ENCODE peak calls at places on chromosomes 7 and 10, in ten cellular contexts. K is mesendoderm; I is cardiac muscle cell; Y is effector CD4-positive, alpha-beta T cell; V is left ventricle myocardium inferior; R is germinal center; N is left colon; F is foreskin fibroblast; J is CD8-positive, alpha-beta T cell; E is NCI-H1417. X is an unnamed sample.

GRCh38 chr7:43729214-43729923 is at the start of gene COA1:
- DNase-seq in K (peak; percentile 95), I (peak; percentile 95), Y (peak; percentile 73), V (peak; percentile 88), R (peak; percentile 75), N (peak; percentile 90), F (peak; percentile 96), J (peak; percentile 61), E (peak; percentile 94), X (peak; percentile 95)

GRCh38 chr10:120980316-120980975 is 129.3 kb downstream of the WDR11 start:
- DNase-seq in K (peak; percentile 58), I (no peak), Y (no peak), V (no peak), R (no peak), N (no peak), F (no peak), J (no peak), E (no peak), X (no peak)

GRCh38 chr10:110032801-110033723 is 25.3 kb downstream of the ADD3 start:
- DNase-seq in K (no peak), I (peak; percentile 67), Y (no peak), V (no peak), R (no peak), N (no peak), F (no peak), J (no peak), E (no peak), X (no peak)

GRCh38 chr10:109665321-109665720 is 258.0 kb downstream of the XPNPEP1 start:
- DNase-seq in K (no peak), I (no peak), Y (no peak), V (no peak), R (no peak), N (no peak), F (no peak), J (no peak), E (no peak), X (no peak)

GRCh38 chr7:92527300-92528187 is 776 bp downstream of the PEX1 start:
- DNase-seq in K (peak; percentile 65), I (peak; percentile 54), Y (peak; percentile 45), V (peak; percentile 31), R (peak; percentile 65), N (peak; percentile 63), F (peak; percentile 78), J (peak; percentile 11), E (peak; percentile 76), X (peak; percentile 80)

GRCh38 chr7:94888995-94889523 is 18.3 kb upstream of the PPP1R9A start:
- DNase-seq in K (peak; percentile 32), I (no peak), Y (no peak), V (no peak), R (no peak), N (no peak), F (no peak), J (no peak), E (no peak), X (no peak)

GRCh38 chr10:44233561-44234470 is 151.1 kb downstream of the CXCL12 start:
- DNase-seq in K (peak; percentile 96), I (peak; percentile 86), Y (no peak), V (peak; percentile 68), R (no peak), N (peak; percentile 42), F (no peak), J (no peak), E (no peak), X (no peak)

GRCh38 chr10:17802966-17803365 is 6.2 kb upstream of the MRC1 start:
- DNase-seq in K (no peak), I (peak; percentile 50), Y (no peak), V (no peak), R (no peak), N (no peak), F (no peak), J (no peak), E (no peak), X (no peak)

GRCh38 chr10:58064714-58065528 is 202.8 kb downstream of the IPMK start:
- DNase-seq in K (peak; percentile 71), I (peak; percentile 66), Y (peak; percentile 2), V (no peak), R (peak; percentile 3), N (peak; percentile 9), F (peak; percentile 76), J (no peak), E (peak; percentile 35), X (no peak)

GRCh38 chr7:152074673-152075072 is 49.2 kb downstream of the GALNT11 start:
- DNase-seq in K (peak; percentile 90), I (no peak), Y (no peak), V (no peak), R (no peak), N (no peak), F (no peak), J (no peak), E (no peak), X (no peak)

GRCh38 chr7:49324707-49325106 is 400.4 kb downstream of the CDC14C start:
- DNase-seq in K (peak; percentile 33), I (peak; percentile 12), Y (no peak), V (no peak), R (no peak), N (no peak), F (no peak), J (no peak), E (no peak), X (no peak)

GRCh38 chr10:89646833-89647570 is 2.0 kb upstream of the PANK1 start:
- DNase-seq in K (no peak), I (no peak), Y (no peak), V (no peak), R (no peak), N (no peak), F (peak; percentile 36), J (no peak), E (no peak), X (no peak)

GRCh38 chr10:110481948-110482347 is 15.8 kb upstream of the DUSP5 start:
- DNase-seq in K (no peak), I (no peak), Y (no peak), V (no peak), R (no peak), N (no peak), F (no peak), J (no peak), E (no peak), X (no peak)

GRCh38 chr10:29736325-29737208 is 101.8 kb upstream of the SVIL start:
- DNase-seq in K (peak; percentile 79), I (peak; percentile 56), Y (peak; percentile 3), V (peak; percentile 63), R (peak; percentile 19), N (peak; percentile 67), F (peak; percentile 89), J (peak; percentile 1), E (peak; percentile 57), X (peak; percentile 92)

GRCh38 chr10:6027929-6028328 is 34.2 kb downstream of the IL2RA start:
- DNase-seq in K (no peak), I (no peak), Y (no peak), V (no peak), R (no peak), N (no peak), F (no peak), J (no peak), E (no peak), X (no peak)

X was measured in aorta.